ENCODE peak calls at places on chromosomes 6 and 20, in four cellular contexts. One of them, this sample, is unnamed.

GRCh38 chr6:4299476-4299875 is 164.1 kb upstream of the ECI2 start:
- DNase-seq in H1: no peak
- DNase-seq in SK-N-SH: no peak
- DNase-seq in HepG2: no peak
- DNase-seq in this sample: no peak

GRCh38 chr20:57089701-57090144 is 176.7 kb downstream of the BMP7 start:
- DNase-seq in H1: peak; percentile 97
- DNase-seq in SK-N-SH: peak; percentile 92
- DNase-seq in HepG2: peak; percentile 63
- DNase-seq in this sample: peak; percentile 77

GRCh38 chr6:52392944-52393343 is 27.2 kb upstream of the EFHC1 start:
- DNase-seq in H1: no peak
- DNase-seq in SK-N-SH: no peak
- DNase-seq in HepG2: no peak
- DNase-seq in this sample: no peak

GRCh38 chr20:57555457-57556184 is 5.3 kb upstream of the PCK1 start:
- DNase-seq in H1: no peak
- DNase-seq in SK-N-SH: no peak
- DNase-seq in HepG2: no peak
- DNase-seq in this sample: no peak

GRCh38 chr20:50645253-50646068 is 45.9 kb downstream of the RIPOR3 start:
- DNase-seq in H1: peak; percentile 77
- DNase-seq in SK-N-SH: no peak
- DNase-seq in HepG2: peak; percentile 100
- DNase-seq in this sample: peak; percentile 78

GRCh38 chr6:63635165-63635562 is 438 bp upstream of the PHF3 start:
- DNase-seq in H1: no peak
- DNase-seq in SK-N-SH: no peak
- DNase-seq in HepG2: no peak
- DNase-seq in this sample: no peak

GRCh38 chr6:11485261-11485660 is 52.3 kb upstream of the TMEM170B start:
- DNase-seq in H1: no peak
- DNase-seq in SK-N-SH: peak; percentile 38
- DNase-seq in HepG2: no peak
- DNase-seq in this sample: no peak

GRCh38 chr20:40562031-40562430 is 127.0 kb downstream of the MAFB start:
- DNase-seq in H1: no peak
- DNase-seq in SK-N-SH: no peak
- DNase-seq in HepG2: no peak
- DNase-seq in this sample: no peak

GRCh38 chr20:23091741-23092408 is 5.8 kb upstream of the CD93 start:
- DNase-seq in H1: no peak
- DNase-seq in SK-N-SH: no peak
- DNase-seq in HepG2: no peak
- DNase-seq in this sample: no peak

GRCh38 chr6:95767897-95768463 is 190.6 kb downstream of the MANEA start:
- DNase-seq in H1: no peak
- DNase-seq in SK-N-SH: no peak
- DNase-seq in HepG2: no peak
- DNase-seq in this sample: peak; percentile 5

GRCh38 chr6:169921853-169922779 is 170.7 kb downstream of the ERMARD start:
- DNase-seq in H1: no peak
- DNase-seq in SK-N-SH: no peak
- DNase-seq in HepG2: peak; percentile 35
- DNase-seq in this sample: no peak

GRCh38 chr6:49514571-49515484 is 15.1 kb downstream of the GLYATL3 start:
- DNase-seq in H1: no peak
- DNase-seq in SK-N-SH: no peak
- DNase-seq in HepG2: no peak
- DNase-seq in this sample: no peak

GRCh38 chr6:156748504-156748903 is 28.7 kb upstream of the ARID1B start:
- DNase-seq in H1: no peak
- DNase-seq in SK-N-SH: no peak
- DNase-seq in HepG2: no peak
- DNase-seq in this sample: no peak

GRCh38 chr6:156747715-156748114 is 29.5 kb upstream of the ARID1B start:
- DNase-seq in H1: no peak
- DNase-seq in SK-N-SH: no peak
- DNase-seq in HepG2: no peak
- DNase-seq in this sample: no peak

GRCh38 chr6:156757849-156758248 is 19.3 kb upstream of the ARID1B start:
- DNase-seq in H1: no peak
- DNase-seq in SK-N-SH: no peak
- DNase-seq in HepG2: no peak
- DNase-seq in this sample: no peak

GRCh38 chr6:156756630-156757610 is 20.3 kb upstream of the ARID1B start:
- DNase-seq in H1: no peak
- DNase-seq in SK-N-SH: no peak
- DNase-seq in HepG2: no peak
- DNase-seq in this sample: no peak

DNA sequence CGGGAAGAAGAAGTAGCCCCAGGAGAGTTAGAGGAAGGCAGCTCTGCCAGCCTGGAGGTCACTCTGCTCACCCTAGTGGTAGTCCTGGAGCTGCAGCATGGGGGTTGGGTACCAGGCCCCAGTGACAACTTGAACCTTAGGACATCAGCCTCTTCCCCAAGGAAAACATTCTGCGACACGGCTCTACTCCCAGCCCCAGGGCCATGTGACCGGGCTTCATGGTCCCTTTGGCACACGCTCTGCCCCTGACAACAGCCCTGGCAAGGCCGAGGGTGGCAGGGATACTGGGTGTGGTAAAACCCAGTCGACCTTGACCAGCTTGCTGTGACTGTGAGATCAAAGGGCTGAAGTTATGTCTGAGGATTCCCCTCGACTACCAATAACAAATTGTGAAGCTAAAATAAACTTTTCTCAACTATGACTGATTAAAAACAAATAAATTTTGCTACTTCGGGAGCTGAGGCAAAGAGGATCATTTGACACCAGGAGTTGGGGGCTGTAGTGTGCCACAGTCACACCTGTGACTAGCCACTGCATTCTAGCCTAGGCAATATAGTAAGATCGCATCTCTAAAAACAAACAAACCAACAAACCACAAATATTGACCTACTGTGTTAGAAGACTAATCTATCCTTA is 24.4 kb upstream of the ARID1B start:
- DNase-seq in H1: peak; percentile 57
- DNase-seq in SK-N-SH: no peak
- DNase-seq in HepG2: peak; percentile 24
- DNase-seq in this sample: peak; percentile 57
- TF ChIP-seq JUND in H1: no peak
- TF ChIP-seq JUND in SK-N-SH: no peak
- TF ChIP-seq JUND in HepG2: no peak
- TF ChIP-seq JUND in this sample: no peak

GRCh38 chr20:62809530-62810428 is 5.1 kb downstream of the OGFR start:
- DNase-seq in H1: no peak
- DNase-seq in SK-N-SH: no peak
- DNase-seq in HepG2: no peak
- DNase-seq in this sample: no peak

GRCh38 chr20:62807444-62808210 is 3.0 kb downstream of the OGFR start:
- DNase-seq in H1: no peak
- DNase-seq in SK-N-SH: no peak
- DNase-seq in HepG2: no peak
- DNase-seq in this sample: no peak

GRCh38 chr20:62806383-62807050 is 1.9 kb downstream of the OGFR start:
- DNase-seq in H1: no peak
- DNase-seq in SK-N-SH: no peak
- DNase-seq in HepG2: no peak
- DNase-seq in this sample: no peak

GRCh38 chr20:62805711-62806382 is 1.2 kb downstream of the OGFR start:
- DNase-seq in H1: no peak
- DNase-seq in SK-N-SH: no peak
- DNase-seq in HepG2: peak; percentile 90
- DNase-seq in this sample: no peak

GRCh38 chr20:62808211-62808865 is 3.7 kb downstream of the OGFR start:
- DNase-seq in H1: peak; percentile 97
- DNase-seq in SK-N-SH: peak; percentile 93
- DNase-seq in HepG2: peak; percentile 66
- DNase-seq in this sample: peak; percentile 85
- TF ChIP-seq JUND in H1: no peak
- TF ChIP-seq JUND in SK-N-SH: no peak
- TF ChIP-seq JUND in HepG2: no peak
- TF ChIP-seq JUND in this sample: no peak

GRCh38 chr20:20073851-20074252 is 21.5 kb downstream of the CFAP61 start:
- DNase-seq in H1: no peak
- DNase-seq in SK-N-SH: no peak
- DNase-seq in HepG2: no peak
- DNase-seq in this sample: no peak
- TF ChIP-seq JUND in H1: no peak
- TF ChIP-seq JUND in SK-N-SH: no peak
- TF ChIP-seq JUND in HepG2: no peak
- TF ChIP-seq JUND in this sample: no peak

GRCh38 chr6:162684961-162685360 is 42.6 kb downstream of the PRKN start:
- DNase-seq in H1: no peak
- DNase-seq in SK-N-SH: no peak
- DNase-seq in HepG2: no peak
- DNase-seq in this sample: no peak
- TF ChIP-seq JUND in H1: no peak
- TF ChIP-seq JUND in SK-N-SH: no peak
- TF ChIP-seq JUND in HepG2: no peak
- TF ChIP-seq JUND in this sample: no peak

DNA sequence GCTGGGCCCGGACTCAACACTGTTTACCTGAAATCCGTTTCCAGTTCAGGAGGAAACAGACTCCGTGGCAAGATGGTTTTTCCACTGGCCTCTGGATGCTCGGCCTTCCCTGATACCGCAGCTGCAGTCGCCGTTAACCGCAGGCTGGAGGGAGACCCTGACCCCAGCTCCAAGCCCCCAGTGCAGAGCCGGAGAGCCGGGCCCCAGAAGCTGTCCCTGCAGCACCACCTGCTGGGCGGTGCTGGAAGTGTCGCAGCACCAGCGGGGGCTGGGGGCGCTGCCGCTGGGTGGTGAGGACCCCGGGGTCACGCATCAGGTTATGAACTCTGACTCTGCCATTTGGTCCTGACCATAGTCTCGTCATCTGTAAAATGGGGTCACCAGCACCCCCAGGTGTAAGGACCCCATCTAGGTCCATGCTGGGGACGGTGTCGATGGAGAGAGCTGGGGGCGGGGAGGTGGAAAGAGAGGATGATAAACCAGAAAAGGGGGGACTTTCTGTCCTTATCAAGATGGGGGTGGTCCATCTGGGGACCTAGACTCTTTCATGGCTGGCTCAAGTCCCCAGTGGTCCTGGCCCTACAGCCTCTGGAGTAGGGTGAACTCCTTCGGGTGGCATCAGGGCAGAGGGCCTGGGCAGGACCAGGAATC is 20.8 kb upstream of the CHRNA4 start:
- DNase-seq in H1: peak; percentile 93
- DNase-seq in SK-N-SH: peak; percentile 94
- DNase-seq in HepG2: no peak
- DNase-seq in this sample: no peak
- TF ChIP-seq JUND in H1: peak; percentile 57
- TF ChIP-seq JUND in SK-N-SH: no peak
- TF ChIP-seq JUND in HepG2: no peak
- TF ChIP-seq JUND in this sample: no peak

DNA sequence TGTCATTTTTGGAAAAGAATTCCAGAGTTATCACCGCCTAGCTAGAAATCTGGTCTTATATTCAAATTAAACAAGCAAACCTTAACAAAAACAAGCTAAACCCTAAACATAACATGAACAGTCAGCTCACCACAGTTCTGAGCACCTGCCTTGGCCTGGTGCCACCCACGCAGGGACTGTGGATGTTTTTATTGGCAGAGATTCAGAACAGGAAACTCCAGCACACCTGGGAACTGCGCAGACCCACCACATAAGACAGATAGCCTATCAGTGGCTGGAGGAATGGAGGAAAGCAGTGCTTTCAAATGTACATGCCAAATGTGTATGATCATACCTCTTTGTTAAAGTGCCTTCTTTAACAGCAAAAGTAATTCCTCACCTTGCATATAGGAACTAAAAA is 8.9 kb downstream of the SLC16A10 start:
- DNase-seq in H1: no peak
- DNase-seq in SK-N-SH: no peak
- DNase-seq in HepG2: no peak
- DNase-seq in this sample: no peak
- TF ChIP-seq JUND in H1: no peak
- TF ChIP-seq JUND in SK-N-SH: no peak
- TF ChIP-seq JUND in HepG2: no peak
- TF ChIP-seq JUND in this sample: no peak

GRCh38 chr6:35484921-35485392 is 11.9 kb downstream of the TEAD3 start:
- DNase-seq in H1: peak; percentile 55
- DNase-seq in SK-N-SH: peak; percentile 29
- DNase-seq in HepG2: no peak
- DNase-seq in this sample: no peak
- TF ChIP-seq JUND in H1: no peak
- TF ChIP-seq JUND in SK-N-SH: no peak
- TF ChIP-seq JUND in HepG2: no peak
- TF ChIP-seq JUND in this sample: no peak

GRCh38 chr20:921020-921419 is 4.9 kb upstream of the ANGPT4 start:
- DNase-seq in H1: no peak
- DNase-seq in SK-N-SH: no peak
- DNase-seq in HepG2: no peak
- DNase-seq in this sample: no peak

GRCh38 chr20:916825-917224 is 691 bp upstream of the ANGPT4 start:
- DNase-seq in H1: no peak
- DNase-seq in SK-N-SH: no peak
- DNase-seq in HepG2: no peak
- DNase-seq in this sample: no peak

GRCh38 chr20:917416-917815 is 1.3 kb upstream of the ANGPT4 start:
- DNase-seq in H1: no peak
- DNase-seq in SK-N-SH: no peak
- DNase-seq in HepG2: no peak
- DNase-seq in this sample: no peak

GRCh38 chr20:920306-920705 is 4.2 kb upstream of the ANGPT4 start:
- DNase-seq in H1: no peak
- DNase-seq in SK-N-SH: no peak
- DNase-seq in HepG2: no peak
- DNase-seq in this sample: no peak

GRCh38 chr20:919491-919916 is 3.4 kb upstream of the ANGPT4 start:
- DNase-seq in H1: no peak
- DNase-seq in SK-N-SH: no peak
- DNase-seq in HepG2: no peak
- DNase-seq in this sample: no peak
- TF ChIP-seq JUND in H1: no peak
- TF ChIP-seq JUND in SK-N-SH: no peak
- TF ChIP-seq JUND in HepG2: no peak
- TF ChIP-seq JUND in this sample: no peak